ENCODE peak calls at places on chromosomes 16 and 17, in five cellular contexts. V is heart right ventricle, Y is fibroblast of the aortic adventitia, N is GM23338, W is suprapubic skin. U is an unnamed sample.

GRCh38 chr17:13755851-13756250 is 154.1 kb upstream of the HS3ST3A1 start:
- DNase-seq in V (no peak), Y (no peak), N (no peak), W (no peak), U (no peak)

GRCh38 chr17:2170023-2170422 is 115.1 kb downstream of the HIC1 start:
- DNase-seq in V (no peak), Y (no peak), N (peak), W (no peak), U (no peak)

GRCh38 chr17:13030459-13031305 is 12.9 kb upstream of the ELAC2 start:
- DNase-seq in V (peak), Y (peak), N (peak), W (no peak), U (no peak)

GRCh38 chr17:62653831-62654829 is 26.7 kb downstream of the MRC2 start:
- DNase-seq in V (peak), Y (peak), N (no peak), W (no peak), U (no peak)

GRCh38 chr17:49016775-49017463 is 19.7 kb downstream of the IGF2BP1 start:
- DNase-seq in V (no peak), Y (peak), N (no peak), W (peak), U (peak)

GRCh38 chr17:17638467-17638866 is 42.8 kb upstream of the RAI1 start:
- DNase-seq in V (no peak), Y (no peak), N (no peak), W (no peak), U (no peak)

GRCh38 chr16:4372578-4373355 is 1.1 kb downstream of the VASN start:
- DNase-seq in V (no peak), Y (no peak), N (no peak), W (peak), U (no peak)

GRCh38 chr16:84528317-84528716 is 23.9 kb upstream of the MEAK7 start:
- DNase-seq in V (no peak), Y (no peak), N (no peak), W (no peak), U (no peak)

GRCh38 chr17:45574376-45574775 is 83.9 kb upstream of the PLEKHM1 start:
- DNase-seq in V (no peak), Y (peak), N (no peak), W (no peak), U (no peak)

GRCh38 chr17:65868881-65869280 is 307.4 kb upstream of the AXIN2 start:
- DNase-seq in V (no peak), Y (no peak), N (no peak), W (no peak), U (no peak)

GRCh38 chr16:189604-190186 is 9.4 kb downstream of the HBQ1 start:
- DNase-seq in V (no peak), Y (no peak), N (no peak), W (no peak), U (no peak)

GRCh38 chr17:64399071-64399766 is 8.6 kb upstream of the PECAM1 start:
- DNase-seq in V (no peak), Y (no peak), N (no peak), W (no peak), U (no peak)

GRCh38 chr17:55480907-55481306 is 30.3 kb downstream of the SMIM36 start:
- DNase-seq in V (no peak), Y (no peak), N (no peak), W (no peak), U (no peak)

GRCh38 chr17:27535178-27535928 is 79.1 kb downstream of the KSR1 start:
- DNase-seq in V (no peak), Y (no peak), N (no peak), W (no peak), U (no peak)

GRCh38 chr16:49112754-49113153 is 168.9 kb downstream of the CBLN1 start:
- DNase-seq in V (peak), Y (no peak), N (no peak), W (no peak), U (no peak)

GRCh38 chr16:76386784-76387183 is 109.6 kb downstream of the CNTNAP4 start:
- DNase-seq in V (no peak), Y (peak), N (no peak), W (no peak), U (no peak)

GRCh38 chr16:81610144-81610842 is 165.7 kb downstream of the CMIP start:
- DNase-seq in V (peak), Y (peak), N (no peak), W (no peak), U (no peak)

GRCh38 chr16:25027781-25028180 is 12.6 kb upstream of the ARHGAP17 start:
- DNase-seq in V (no peak), Y (no peak), N (no peak), W (no peak), U (no peak)

GRCh38 chr16:270381-271255 is 5.1 kb downstream of the RGS11 start:
- DNase-seq in V (no peak), Y (no peak), N (no peak), W (no peak), U (no peak)

GRCh38 chr16:56558024-56558747 is 6.7 kb upstream of the MT4 start:
- DNase-seq in V (no peak), Y (peak), N (no peak), W (no peak), U (no peak)

GRCh38 chr17:63704259-63704576 is 4.3 kb upstream of the LIMD2 start:
- DNase-seq in V (no peak), Y (no peak), N (no peak), W (peak), U (no peak)

GRCh38 chr17:47797797-47798196 is 23.8 kb downstream of the OSBPL7 start:
- DNase-seq in V (no peak), Y (peak), N (peak), W (no peak), U (no peak)

GRCh38 chr16:7344806-7345416 is 12.3 kb downstream of the RBFOX1 start:
- DNase-seq in V (peak), Y (no peak), N (no peak), W (no peak), U (no peak)

GRCh38 chr16:29662729-29663019 is 373 bp upstream of the SPN start:
- DNase-seq in V (no peak), Y (no peak), N (no peak), W (no peak), U (no peak)

GRCh38 chr16:57537596-57538234 is 1.3 kb upstream of the CCDC102A start:
- DNase-seq in V (peak), Y (no peak), N (no peak), W (peak), U (peak)

DNA sequence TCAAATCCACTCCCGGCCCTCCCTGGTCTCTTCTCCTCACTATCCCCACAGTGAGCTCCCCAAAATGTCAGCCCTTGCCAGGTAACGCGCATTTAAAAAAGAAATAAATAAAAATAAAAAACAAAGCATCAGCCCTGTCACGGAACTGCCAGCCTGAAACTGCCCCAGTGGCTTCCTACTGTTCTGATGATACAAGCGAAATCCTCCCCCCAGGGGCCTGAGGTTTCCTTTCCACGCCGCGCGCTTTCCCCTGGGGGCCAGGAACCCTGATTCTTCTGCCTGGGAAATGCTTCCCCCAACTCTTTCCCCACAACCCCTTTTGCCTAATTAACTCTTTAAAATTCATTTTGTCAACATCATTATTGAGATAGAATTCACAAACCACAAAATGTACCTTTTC is 12.2 kb upstream of the RPH3AL start:
- DNase-seq in V (no peak), Y (no peak), N (no peak), W (no peak), U (no peak)
- TF ChIP-seq CTCF in V (no peak), Y (no peak), N (no peak), W (no peak), U (no peak)

GRCh38 chr17:44385287-44386181 is 3.9 kb downstream of the ITGA2B start:
- DNase-seq in V (peak), Y (peak), N (peak), W (peak), U (peak)
- TF ChIP-seq CTCF in V (peak), Y (peak), N (no peak), W (no peak), U (peak)

GRCh38 chr17:28686296-28686695 is 24.3 kb downstream of the SUPT6H start:
- DNase-seq in V (no peak), Y (no peak), N (no peak), W (no peak), U (no peak)
- TF ChIP-seq CTCF in V (no peak), Y (no peak), N (no peak), W (no peak), U (no peak)

GRCh38 chr16:10314811-10315210 is 71.0 kb upstream of the ATF7IP2 start:
- DNase-seq in V (no peak), Y (peak), N (no peak), W (no peak), U (no peak)
- TF ChIP-seq CTCF in V (peak), Y (no peak), N (no peak), W (no peak), U (peak)

DNA sequence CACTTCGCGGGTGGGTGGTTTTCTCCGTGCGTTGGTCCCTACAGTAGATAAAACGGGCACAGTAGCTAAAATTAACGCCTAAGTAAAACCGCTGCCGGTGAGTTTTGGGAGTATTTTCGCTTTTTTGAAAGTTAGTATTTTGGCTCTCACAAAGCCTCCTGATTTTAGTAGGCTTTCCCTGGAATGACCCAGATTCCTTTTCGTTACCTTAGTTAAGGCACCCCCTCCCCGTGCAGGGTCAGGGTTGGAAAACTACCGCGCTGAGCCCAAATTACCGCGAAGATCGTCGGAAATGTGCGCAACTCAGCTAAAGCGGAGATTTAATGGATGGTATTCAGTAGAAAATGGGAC is 28.3 kb upstream of the ST6GALNAC1 start:
- DNase-seq in V (no peak), Y (no peak), N (no peak), W (no peak), U (no peak)
- TF ChIP-seq CTCF in V (no peak), Y (no peak), N (no peak), W (no peak), U (peak)

GRCh38 chr16:79071424-79071823 is 529.1 kb downstream of the MAF start:
- DNase-seq in V (no peak), Y (no peak), N (no peak), W (no peak), U (no peak)
- TF ChIP-seq CTCF in V (no peak), Y (no peak), N (no peak), W (no peak), U (no peak)

U was measured in type B pancreatic cell.